ENCODE peak calls at places on chromosomes 16 and 17, in ten cellular contexts. G, N, V, U, D, F, X, Z, I and W are unnamed samples.

GRCh38 chr17:13792314-13792713 is 190.6 kb upstream of the HS3ST3A1 start:
- DNase-seq in F (peak), G (no peak), D (no peak), N (no peak), I (peak), V (peak), U (no peak), X (no peak), Z (no peak), W (no peak)

GRCh38 chr16:6672507-6672906 is 660.1 kb upstream of the RBFOX1 start:
- DNase-seq in Z (no peak), D (no peak), V (no peak), G (no peak), U (no peak), I (no peak), N (no peak), X (no peak), F (no peak), W (no peak)

GRCh38 chr16:56919099-56919800 is 12.7 kb upstream of the HERPUD1 start:
- DNase-seq in D (peak), I (no peak), X (no peak), F (no peak), V (no peak), Z (no peak), U (peak), N (no peak), G (no peak), W (no peak)

GRCh38 chr16:56971768-56972043 is 10.0 kb downstream of the CETP start:
- DNase-seq in D (no peak), I (no peak), N (no peak), G (no peak), U (peak), Z (no peak), V (no peak), F (no peak), X (no peak), W (no peak)

GRCh38 chr17:30958187-30958586 is 12.7 kb upstream of the RNF135 start:
- DNase-seq in U (peak), Z (peak), I (no peak), N (no peak), X (no peak), G (no peak), F (no peak), V (no peak), D (no peak), W (no peak)

GRCh38 chr16:61323456-61323855 is 712.8 kb downstream of the CDH8 start:
- DNase-seq in X (no peak), G (no peak), F (no peak), V (no peak), D (no peak), N (no peak), U (no peak), I (no peak), Z (no peak), W (no peak)

GRCh38 chr16:55571-56136 is 2.0 kb downstream of the SNRNP25 start:
- DNase-seq in X (no peak), G (no peak), F (no peak), I (no peak), Z (no peak), V (no peak), N (no peak), D (no peak), U (peak), W (no peak)

GRCh38 chr16:89185062-89185751 is 13.7 kb downstream of the CDH15 start:
- DNase-seq in V (no peak), Z (no peak), F (no peak), U (no peak), D (no peak), X (no peak), I (no peak), G (no peak), N (no peak), W (no peak)

GRCh38 chr16:21339269-21339641 is 61.2 kb upstream of the CRYM start:
- DNase-seq in D (no peak), N (no peak), G (no peak), I (no peak), X (no peak), Z (no peak), U (no peak), V (no peak), F (no peak), W (no peak)

GRCh38 chr16:85437161-85438052 is 175.7 kb upstream of the GSE1 start:
- DNase-seq in U (no peak), V (no peak), F (no peak), D (peak), I (no peak), G (peak), X (no peak), Z (no peak), N (peak), W (no peak)

GRCh38 chr17:16512011-16512410 is 20.0 kb upstream of the LRRC75A start:
- DNase-seq in V (no peak), N (peak), X (no peak), D (no peak), F (no peak), Z (peak), I (no peak), G (no peak), U (no peak), W (no peak)

GRCh38 chr16:70437582-70438324 is 1.1 kb downstream of the ST3GAL2 start:
- DNase-seq in G (no peak), Z (no peak), N (no peak), F (no peak), V (peak), X (no peak), D (no peak), I (peak), U (no peak), W (no peak)